ENCODE peak calls at places on chromosomes 2 and 18, in six cellular contexts. One of them, this sample, is unnamed.

GRCh38 chr2:84832772-84833461 is 48.0 kb downstream of the TRABD2A start:
- DNase-seq in pancreas: no peak
- DNase-seq in OCI-LY7: peak; percentile 43
- DNase-seq in neural progenitor cell: peak; percentile 12
- DNase-seq in progenitor cell of endocrine pancreas: no peak
- DNase-seq in mucosa of descending colon: peak; percentile 42
- DNase-seq in this sample: no peak

GRCh38 chr2:118755362-118755761 is 92.1 kb downstream of the EN1 start:
- DNase-seq in pancreas: no peak
- DNase-seq in OCI-LY7: no peak
- DNase-seq in neural progenitor cell: no peak
- DNase-seq in progenitor cell of endocrine pancreas: no peak
- DNase-seq in mucosa of descending colon: no peak
- DNase-seq in this sample: no peak

GRCh38 chr2:19711470-19712372 is 190.1 kb downstream of the TTC32 start:
- DNase-seq in pancreas: no peak
- DNase-seq in OCI-LY7: no peak
- DNase-seq in neural progenitor cell: peak; percentile 74
- DNase-seq in progenitor cell of endocrine pancreas: no peak
- DNase-seq in mucosa of descending colon: peak; percentile 30
- DNase-seq in this sample: peak; percentile 37

GRCh38 chr18:59022167-59022945 is 117.3 kb upstream of the SEC11C start:
- DNase-seq in pancreas: no peak
- DNase-seq in OCI-LY7: no peak
- DNase-seq in neural progenitor cell: no peak
- DNase-seq in progenitor cell of endocrine pancreas: no peak
- DNase-seq in mucosa of descending colon: no peak
- DNase-seq in this sample: no peak

GRCh38 chr2:135709992-135710391 is 31.7 kb upstream of the UBXN4 start:
- DNase-seq in pancreas: peak; percentile 63
- DNase-seq in OCI-LY7: peak; percentile 61
- DNase-seq in neural progenitor cell: peak; percentile 47
- DNase-seq in progenitor cell of endocrine pancreas: peak; percentile 53
- DNase-seq in mucosa of descending colon: peak; percentile 65
- DNase-seq in this sample: peak; percentile 62

GRCh38 chr2:196335238-196335637 is 163.9 kb upstream of the STK17B start:
- DNase-seq in pancreas: no peak
- DNase-seq in OCI-LY7: no peak
- DNase-seq in neural progenitor cell: no peak
- DNase-seq in progenitor cell of endocrine pancreas: no peak
- DNase-seq in mucosa of descending colon: no peak
- DNase-seq in this sample: no peak

GRCh38 chr2:209900638-209901037 is 101.8 kb upstream of the RPE start:
- DNase-seq in pancreas: no peak
- DNase-seq in OCI-LY7: no peak
- DNase-seq in neural progenitor cell: no peak
- DNase-seq in progenitor cell of endocrine pancreas: no peak
- DNase-seq in mucosa of descending colon: no peak
- DNase-seq in this sample: no peak

GRCh38 chr2:64454316-64455030 is 511 bp downstream of the LGALSL start:
- DNase-seq in pancreas: peak; percentile 65
- DNase-seq in OCI-LY7: peak; percentile 75
- DNase-seq in neural progenitor cell: peak; percentile 83
- DNase-seq in progenitor cell of endocrine pancreas: peak; percentile 50
- DNase-seq in mucosa of descending colon: peak; percentile 50
- DNase-seq in this sample: peak; percentile 76

GRCh38 chr2:172864182-172864581 is 128.5 kb downstream of the RAPGEF4 start:
- DNase-seq in pancreas: peak; percentile 55
- DNase-seq in OCI-LY7: peak; percentile 16
- DNase-seq in neural progenitor cell: peak; percentile 79
- DNase-seq in progenitor cell of endocrine pancreas: no peak
- DNase-seq in mucosa of descending colon: peak; percentile 72
- DNase-seq in this sample: peak; percentile 81

GRCh38 chr2:14047491-14047890 is 585.0 kb upstream of the LRATD1 start:
- DNase-seq in pancreas: no peak
- DNase-seq in OCI-LY7: no peak
- DNase-seq in neural progenitor cell: no peak
- DNase-seq in progenitor cell of endocrine pancreas: no peak
- DNase-seq in mucosa of descending colon: no peak
- DNase-seq in this sample: no peak

GRCh38 chr2:240820607-240821428 is 799 bp upstream of the KIF1A start:
- DNase-seq in pancreas: peak; percentile 41
- DNase-seq in OCI-LY7: no peak
- DNase-seq in neural progenitor cell: peak; percentile 75
- DNase-seq in progenitor cell of endocrine pancreas: peak; percentile 44
- DNase-seq in mucosa of descending colon: no peak
- DNase-seq in this sample: peak; percentile 73
- TF ChIP-seq CTCF in pancreas: no peak
- TF ChIP-seq CTCF in OCI-LY7: no peak
- TF ChIP-seq CTCF in neural progenitor cell: peak; percentile 18
- TF ChIP-seq CTCF in progenitor cell of endocrine pancreas: peak; percentile 26
- TF ChIP-seq CTCF in mucosa of descending colon: no peak
- TF ChIP-seq CTCF in this sample: no peak

GRCh38 chr2:41914936-41915335 is 132.9 kb upstream of the PKDCC start:
- DNase-seq in pancreas: no peak
- DNase-seq in OCI-LY7: no peak
- DNase-seq in neural progenitor cell: no peak
- DNase-seq in progenitor cell of endocrine pancreas: no peak
- DNase-seq in mucosa of descending colon: no peak
- DNase-seq in this sample: no peak

GRCh38 chr2:41913921-41914609 is 133.8 kb upstream of the PKDCC start:
- DNase-seq in pancreas: no peak
- DNase-seq in OCI-LY7: no peak
- DNase-seq in neural progenitor cell: no peak
- DNase-seq in progenitor cell of endocrine pancreas: no peak
- DNase-seq in mucosa of descending colon: no peak
- DNase-seq in this sample: no peak

GRCh38 chr2:41913311-41913710 is 134.5 kb upstream of the PKDCC start:
- DNase-seq in pancreas: no peak
- DNase-seq in OCI-LY7: no peak
- DNase-seq in neural progenitor cell: no peak
- DNase-seq in progenitor cell of endocrine pancreas: no peak
- DNase-seq in mucosa of descending colon: no peak
- DNase-seq in this sample: no peak

GRCh38 chr2:41917587-41917986 is 130.2 kb upstream of the PKDCC start:
- DNase-seq in pancreas: no peak
- DNase-seq in OCI-LY7: no peak
- DNase-seq in neural progenitor cell: no peak
- DNase-seq in progenitor cell of endocrine pancreas: no peak
- DNase-seq in mucosa of descending colon: no peak
- DNase-seq in this sample: no peak

GRCh38 chr2:41916177-41916576 is 131.6 kb upstream of the PKDCC start:
- DNase-seq in pancreas: no peak
- DNase-seq in OCI-LY7: no peak
- DNase-seq in neural progenitor cell: no peak
- DNase-seq in progenitor cell of endocrine pancreas: no peak
- DNase-seq in mucosa of descending colon: no peak
- DNase-seq in this sample: no peak
- TF ChIP-seq CTCF in pancreas: no peak
- TF ChIP-seq CTCF in OCI-LY7: no peak
- TF ChIP-seq CTCF in neural progenitor cell: no peak
- TF ChIP-seq CTCF in progenitor cell of endocrine pancreas: no peak
- TF ChIP-seq CTCF in mucosa of descending colon: no peak
- TF ChIP-seq CTCF in this sample: no peak

DNA sequence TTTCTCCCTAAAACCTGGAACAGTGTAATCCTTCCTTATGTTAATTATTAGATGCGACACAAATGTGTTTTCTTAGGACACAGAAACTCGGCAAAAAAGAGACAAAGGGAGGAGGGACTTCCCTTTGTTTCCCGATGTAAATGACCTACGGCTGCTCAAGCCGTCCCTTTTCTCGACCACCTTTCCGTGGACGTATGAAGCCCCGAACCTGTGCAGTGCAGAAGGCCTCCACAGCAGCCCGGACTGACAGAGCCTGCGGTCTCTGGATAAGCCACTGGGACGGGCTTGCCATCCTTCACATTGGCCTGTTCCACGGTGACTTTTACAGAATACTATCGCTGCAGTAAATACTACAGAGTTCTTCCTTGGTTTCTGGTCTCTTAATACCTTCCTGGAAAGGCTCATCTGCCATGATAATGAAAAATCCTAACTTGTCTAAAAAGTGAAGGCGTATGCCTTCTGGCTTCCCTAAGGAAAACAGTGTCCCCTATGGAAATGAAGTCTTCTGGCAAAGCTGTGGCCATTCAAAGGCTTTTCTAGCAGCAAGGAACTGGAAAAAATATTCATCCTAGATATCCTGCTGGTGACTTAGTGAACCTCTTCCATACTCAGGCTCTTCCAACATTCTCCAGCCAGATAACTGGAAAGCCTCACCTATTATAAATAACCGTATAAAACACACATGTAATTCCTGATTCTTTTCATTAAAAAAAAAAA is 84.9 kb downstream of the RBMS1 start:
- DNase-seq in pancreas: no peak
- DNase-seq in OCI-LY7: no peak
- DNase-seq in neural progenitor cell: peak; percentile 60
- DNase-seq in progenitor cell of endocrine pancreas: no peak
- DNase-seq in mucosa of descending colon: no peak
- DNase-seq in this sample: peak; percentile 35
- TF ChIP-seq CTCF in pancreas: no peak
- TF ChIP-seq CTCF in OCI-LY7: no peak
- TF ChIP-seq CTCF in neural progenitor cell: no peak
- TF ChIP-seq CTCF in progenitor cell of endocrine pancreas: peak; percentile 16
- TF ChIP-seq CTCF in mucosa of descending colon: no peak
- TF ChIP-seq CTCF in this sample: no peak

GRCh38 chr2:101188683-101189405 is 37.7 kb upstream of the TBC1D8 start:
- DNase-seq in pancreas: peak; percentile 37
- DNase-seq in OCI-LY7: peak; percentile 4
- DNase-seq in neural progenitor cell: peak; percentile 67
- DNase-seq in progenitor cell of endocrine pancreas: peak; percentile 15
- DNase-seq in mucosa of descending colon: peak; percentile 70
- DNase-seq in this sample: peak; percentile 71
- TF ChIP-seq CTCF in pancreas: no peak
- TF ChIP-seq CTCF in OCI-LY7: peak; percentile 70
- TF ChIP-seq CTCF in neural progenitor cell: peak; percentile 71
- TF ChIP-seq CTCF in progenitor cell of endocrine pancreas: peak; percentile 56
- TF ChIP-seq CTCF in mucosa of descending colon: peak; percentile 13
- TF ChIP-seq CTCF in this sample: peak; percentile 70

DNA sequence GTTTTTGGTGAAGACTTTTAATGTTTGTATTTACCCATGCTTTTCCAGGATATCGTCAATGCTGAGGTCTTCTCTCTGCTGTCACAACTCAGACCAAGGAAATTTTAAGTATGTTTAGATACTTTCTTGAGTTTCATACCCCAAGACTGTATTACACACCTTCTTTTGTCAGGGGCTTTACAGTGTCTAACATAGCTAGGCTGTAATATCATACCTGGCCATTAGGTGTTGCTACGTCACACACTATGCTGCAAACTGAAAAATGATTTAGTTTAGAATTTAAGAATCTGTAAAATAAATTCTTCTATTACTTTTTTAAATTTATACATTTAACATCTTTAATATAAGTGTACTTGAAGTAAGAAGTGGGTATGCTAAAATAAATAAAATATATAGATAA is 358.4 kb upstream of the NRP2 start:
- DNase-seq in pancreas: no peak
- DNase-seq in OCI-LY7: peak; percentile 1
- DNase-seq in neural progenitor cell: no peak
- DNase-seq in progenitor cell of endocrine pancreas: no peak
- DNase-seq in mucosa of descending colon: no peak
- DNase-seq in this sample: no peak
- TF ChIP-seq CTCF in pancreas: no peak
- TF ChIP-seq CTCF in OCI-LY7: peak; percentile 65
- TF ChIP-seq CTCF in neural progenitor cell: peak; percentile 49
- TF ChIP-seq CTCF in progenitor cell of endocrine pancreas: peak; percentile 14
- TF ChIP-seq CTCF in mucosa of descending colon: no peak
- TF ChIP-seq CTCF in this sample: peak; percentile 57

GRCh38 chr2:42794271-42795046 is 2.1 kb upstream of the HAAO start:
- DNase-seq in pancreas: peak; percentile 62
- DNase-seq in OCI-LY7: no peak
- DNase-seq in neural progenitor cell: peak; percentile 68
- DNase-seq in progenitor cell of endocrine pancreas: no peak
- DNase-seq in mucosa of descending colon: no peak
- DNase-seq in this sample: peak; percentile 57
- TF ChIP-seq CTCF in pancreas: peak; percentile 21
- TF ChIP-seq CTCF in OCI-LY7: no peak
- TF ChIP-seq CTCF in neural progenitor cell: peak; percentile 53
- TF ChIP-seq CTCF in progenitor cell of endocrine pancreas: peak; percentile 58
- TF ChIP-seq CTCF in mucosa of descending colon: no peak
- TF ChIP-seq CTCF in this sample: no peak

DNA sequence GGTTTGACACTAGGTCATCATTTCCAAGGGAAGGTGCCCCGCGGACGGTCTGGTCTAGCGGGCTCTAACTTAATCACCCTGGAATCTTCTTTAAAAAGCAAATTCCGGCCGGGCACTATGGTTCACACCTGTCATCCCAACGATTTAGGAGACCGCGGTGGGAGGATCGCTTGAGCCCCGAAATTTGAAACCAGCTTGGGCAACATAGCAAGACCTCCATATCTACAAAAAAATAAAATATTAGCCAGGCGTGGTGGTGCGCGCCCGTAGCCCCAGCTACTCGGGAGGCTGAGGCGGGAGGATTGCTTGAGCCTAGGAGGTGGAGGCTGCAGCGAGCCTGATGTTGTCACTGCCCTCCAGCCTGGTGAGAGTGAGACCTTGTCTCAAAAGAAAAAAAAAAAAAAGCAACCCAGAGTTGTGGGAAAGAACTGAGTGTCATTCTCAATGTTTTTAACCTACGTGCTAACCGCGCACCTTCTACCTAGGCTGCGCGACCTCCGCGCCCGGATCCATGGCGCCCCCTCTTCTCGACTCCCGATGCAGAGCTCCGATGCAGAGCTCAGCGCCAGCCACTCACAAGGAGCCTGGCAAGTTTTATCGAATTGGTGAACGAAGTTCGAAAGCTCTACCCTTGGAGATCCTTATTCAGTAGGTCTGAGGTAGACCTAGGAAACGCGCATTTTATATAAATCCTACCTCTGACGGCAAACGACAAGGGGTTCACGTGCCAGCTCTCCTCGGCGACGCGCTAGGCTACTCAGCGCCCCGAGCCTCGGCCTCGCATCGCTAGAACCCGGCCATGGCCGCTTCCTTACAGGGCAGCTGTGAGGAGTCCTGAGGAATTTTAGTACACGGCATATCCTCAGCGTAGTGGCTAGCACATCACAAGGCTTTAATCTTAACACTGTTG is 877 bp upstream of the TWSG1 start:
- DNase-seq in pancreas: peak; percentile 13
- DNase-seq in OCI-LY7: no peak
- DNase-seq in neural progenitor cell: peak; percentile 85
- DNase-seq in progenitor cell of endocrine pancreas: no peak
- DNase-seq in mucosa of descending colon: peak; percentile 40
- DNase-seq in this sample: peak; percentile 54
- TF ChIP-seq CTCF in pancreas: no peak
- TF ChIP-seq CTCF in OCI-LY7: no peak
- TF ChIP-seq CTCF in neural progenitor cell: no peak
- TF ChIP-seq CTCF in progenitor cell of endocrine pancreas: no peak
- TF ChIP-seq CTCF in mucosa of descending colon: no peak
- TF ChIP-seq CTCF in this sample: no peak

This sample was measured in WTC11.